ENCODE peak calls at places on chromosomes 5 and 9, in four cellular contexts. One of them, this sample, is unnamed.
A peak's percentile ranks its signal among the peaks of the same experiment; 100 is the strongest.

GRCh38 chr9:108212179-108212578 is 643.6 kb downstream of the ACTL7B start:
- DNase-seq in iris pigment epithelial cell: no peak
- DNase-seq in stimulated activated CD8-positive, alpha-beta memory T cell treated with anti-CD3 and anti-CD28 coated beads, Interleukin-4, amount 100 ng/mL, for 24 hours: no peak
- DNase-seq in MM.1S: no peak
- DNase-seq in this sample: no peak

GRCh38 chr5:144048254-144048856 is 122.1 kb downstream of the YIPF5 start:
- DNase-seq in iris pigment epithelial cell: no peak
- DNase-seq in stimulated activated CD8-positive, alpha-beta memory T cell treated with anti-CD3 and anti-CD28 coated beads, Interleukin-4, amount 100 ng/mL, for 24 hours: no peak
- DNase-seq in MM.1S: no peak
- DNase-seq in this sample: no peak

GRCh38 chr5:35717718-35718117 is 100.1 kb downstream of the SPEF2 start:
- DNase-seq in iris pigment epithelial cell: no peak
- DNase-seq in stimulated activated CD8-positive, alpha-beta memory T cell treated with anti-CD3 and anti-CD28 coated beads, Interleukin-4, amount 100 ng/mL, for 24 hours: no peak
- DNase-seq in MM.1S: no peak
- DNase-seq in this sample: no peak

GRCh38 chr9:128286435-128286834 is 10.4 kb downstream of the SWI5 start:
- DNase-seq in iris pigment epithelial cell: peak; percentile 61
- DNase-seq in stimulated activated CD8-positive, alpha-beta memory T cell treated with anti-CD3 and anti-CD28 coated beads, Interleukin-4, amount 100 ng/mL, for 24 hours: no peak
- DNase-seq in MM.1S: no peak
- DNase-seq in this sample: no peak

GRCh38 chr9:72667181-72667580 is 145.8 kb downstream of the TMC1 start:
- DNase-seq in iris pigment epithelial cell: no peak
- DNase-seq in stimulated activated CD8-positive, alpha-beta memory T cell treated with anti-CD3 and anti-CD28 coated beads, Interleukin-4, amount 100 ng/mL, for 24 hours: no peak
- DNase-seq in MM.1S: no peak
- DNase-seq in this sample: no peak

GRCh38 chr9:91534374-91534773 is 110.7 kb upstream of the NFIL3 start:
- DNase-seq in iris pigment epithelial cell: peak; percentile 10
- DNase-seq in stimulated activated CD8-positive, alpha-beta memory T cell treated with anti-CD3 and anti-CD28 coated beads, Interleukin-4, amount 100 ng/mL, for 24 hours: no peak
- DNase-seq in MM.1S: no peak
- DNase-seq in this sample: no peak

GRCh38 chr9:89975586-89975985 is 370.8 kb downstream of the GADD45G start:
- DNase-seq in iris pigment epithelial cell: no peak
- DNase-seq in stimulated activated CD8-positive, alpha-beta memory T cell treated with anti-CD3 and anti-CD28 coated beads, Interleukin-4, amount 100 ng/mL, for 24 hours: no peak
- DNase-seq in MM.1S: no peak
- DNase-seq in this sample: no peak

GRCh38 chr9:137095664-137096517 is 9.1 kb downstream of the MAN1B1 start:
- DNase-seq in iris pigment epithelial cell: no peak
- DNase-seq in stimulated activated CD8-positive, alpha-beta memory T cell treated with anti-CD3 and anti-CD28 coated beads, Interleukin-4, amount 100 ng/mL, for 24 hours: peak; percentile 73
- DNase-seq in MM.1S: peak; percentile 84
- DNase-seq in this sample: peak; percentile 53

GRCh38 chr5:160054047-160054446 is 45.1 kb downstream of the TTC1 start:
- DNase-seq in iris pigment epithelial cell: peak; percentile 44
- DNase-seq in stimulated activated CD8-positive, alpha-beta memory T cell treated with anti-CD3 and anti-CD28 coated beads, Interleukin-4, amount 100 ng/mL, for 24 hours: no peak
- DNase-seq in MM.1S: no peak
- DNase-seq in this sample: no peak

GRCh38 chr5:37552770-37553719 is 173.9 kb downstream of the WDR70 start:
- DNase-seq in iris pigment epithelial cell: peak; percentile 98
- DNase-seq in stimulated activated CD8-positive, alpha-beta memory T cell treated with anti-CD3 and anti-CD28 coated beads, Interleukin-4, amount 100 ng/mL, for 24 hours: no peak
- DNase-seq in MM.1S: no peak
- DNase-seq in this sample: no peak

GRCh38 chr5:120767171-120767820 is 303.2 kb downstream of the PRR16 start:
- DNase-seq in iris pigment epithelial cell: peak; percentile 79
- DNase-seq in stimulated activated CD8-positive, alpha-beta memory T cell treated with anti-CD3 and anti-CD28 coated beads, Interleukin-4, amount 100 ng/mL, for 24 hours: no peak
- DNase-seq in MM.1S: no peak
- DNase-seq in this sample: no peak

GRCh38 chr9:126650830-126651341 is 37.2 kb downstream of the LMX1B start:
- DNase-seq in iris pigment epithelial cell: no peak
- DNase-seq in stimulated activated CD8-positive, alpha-beta memory T cell treated with anti-CD3 and anti-CD28 coated beads, Interleukin-4, amount 100 ng/mL, for 24 hours: no peak
- DNase-seq in MM.1S: no peak
- DNase-seq in this sample: no peak

GRCh38 chr9:134637241-134637640 is 4.4 kb upstream of the COL5A1 start:
- DNase-seq in iris pigment epithelial cell: no peak
- DNase-seq in stimulated activated CD8-positive, alpha-beta memory T cell treated with anti-CD3 and anti-CD28 coated beads, Interleukin-4, amount 100 ng/mL, for 24 hours: no peak
- DNase-seq in MM.1S: no peak
- DNase-seq in this sample: no peak

GRCh38 chr5:2746642-2747041 is 4.8 kb downstream of the IRX2 start:
- DNase-seq in iris pigment epithelial cell: no peak
- DNase-seq in stimulated activated CD8-positive, alpha-beta memory T cell treated with anti-CD3 and anti-CD28 coated beads, Interleukin-4, amount 100 ng/mL, for 24 hours: no peak
- DNase-seq in MM.1S: no peak
- DNase-seq in this sample: no peak

GRCh38 chr9:10366171-10366779 is 246.5 kb downstream of the PTPRD start:
- DNase-seq in iris pigment epithelial cell: peak; percentile 30
- DNase-seq in stimulated activated CD8-positive, alpha-beta memory T cell treated with anti-CD3 and anti-CD28 coated beads, Interleukin-4, amount 100 ng/mL, for 24 hours: no peak
- DNase-seq in MM.1S: peak; percentile 46
- DNase-seq in this sample: peak; percentile 28

GRCh38 chr9:109574061-109574882 is 76.2 kb upstream of the PTPN3 start:
- DNase-seq in iris pigment epithelial cell: peak; percentile 64
- DNase-seq in stimulated activated CD8-positive, alpha-beta memory T cell treated with anti-CD3 and anti-CD28 coated beads, Interleukin-4, amount 100 ng/mL, for 24 hours: no peak
- DNase-seq in MM.1S: peak; percentile 73
- DNase-seq in this sample: peak; percentile 61

GRCh38 chr5:76041863-76042262 is 41.3 kb upstream of the SV2C start:
- DNase-seq in iris pigment epithelial cell: no peak
- DNase-seq in stimulated activated CD8-positive, alpha-beta memory T cell treated with anti-CD3 and anti-CD28 coated beads, Interleukin-4, amount 100 ng/mL, for 24 hours: no peak
- DNase-seq in MM.1S: peak; percentile 26
- DNase-seq in this sample: no peak

GRCh38 chr5:131328536-131329186 is 64.8 kb downstream of the CDC42SE2 start:
- DNase-seq in iris pigment epithelial cell: peak; percentile 76
- DNase-seq in stimulated activated CD8-positive, alpha-beta memory T cell treated with anti-CD3 and anti-CD28 coated beads, Interleukin-4, amount 100 ng/mL, for 24 hours: no peak
- DNase-seq in MM.1S: no peak
- DNase-seq in this sample: no peak

GRCh38 chr9:5688109-5688508 is 59.2 kb downstream of the RIC1 start:
- DNase-seq in iris pigment epithelial cell: peak; percentile 46
- DNase-seq in stimulated activated CD8-positive, alpha-beta memory T cell treated with anti-CD3 and anti-CD28 coated beads, Interleukin-4, amount 100 ng/mL, for 24 hours: no peak
- DNase-seq in MM.1S: no peak
- DNase-seq in this sample: no peak

GRCh38 chr9:4832786-4833579 is 40.2 kb downstream of the RCL1 start:
- DNase-seq in iris pigment epithelial cell: peak; percentile 100
- DNase-seq in stimulated activated CD8-positive, alpha-beta memory T cell treated with anti-CD3 and anti-CD28 coated beads, Interleukin-4, amount 100 ng/mL, for 24 hours: no peak
- DNase-seq in MM.1S: no peak
- DNase-seq in this sample: no peak

GRCh38 chr5:138391859-138392386 is 39.4 kb downstream of the KDM3B start:
- DNase-seq in iris pigment epithelial cell: no peak
- DNase-seq in stimulated activated CD8-positive, alpha-beta memory T cell treated with anti-CD3 and anti-CD28 coated beads, Interleukin-4, amount 100 ng/mL, for 24 hours: no peak
- DNase-seq in MM.1S: no peak
- DNase-seq in this sample: no peak

GRCh38 chr9:127566351-127567001 is 45.6 kb upstream of the STXBP1 start:
- DNase-seq in iris pigment epithelial cell: no peak
- DNase-seq in stimulated activated CD8-positive, alpha-beta memory T cell treated with anti-CD3 and anti-CD28 coated beads, Interleukin-4, amount 100 ng/mL, for 24 hours: no peak
- DNase-seq in MM.1S: no peak
- DNase-seq in this sample: no peak

GRCh38 chr9:135698767-135699166 is 514 bp downstream of the SOHLH1 start:
- DNase-seq in iris pigment epithelial cell: no peak
- DNase-seq in stimulated activated CD8-positive, alpha-beta memory T cell treated with anti-CD3 and anti-CD28 coated beads, Interleukin-4, amount 100 ng/mL, for 24 hours: no peak
- DNase-seq in MM.1S: no peak
- DNase-seq in this sample: no peak

GRCh38 chr9:94866770-94867169 is 140.3 kb downstream of the AOPEP start:
- DNase-seq in iris pigment epithelial cell: peak; percentile 45
- DNase-seq in stimulated activated CD8-positive, alpha-beta memory T cell treated with anti-CD3 and anti-CD28 coated beads, Interleukin-4, amount 100 ng/mL, for 24 hours: no peak
- DNase-seq in MM.1S: no peak
- DNase-seq in this sample: no peak

GRCh38 chr5:109141499-109142200 is 268.1 kb downstream of the PJA2 start:
- DNase-seq in iris pigment epithelial cell: peak; percentile 69
- DNase-seq in stimulated activated CD8-positive, alpha-beta memory T cell treated with anti-CD3 and anti-CD28 coated beads, Interleukin-4, amount 100 ng/mL, for 24 hours: no peak
- DNase-seq in MM.1S: no peak
- DNase-seq in this sample: no peak

This sample was measured in OCI-LY7.